ENCODE peak calls at places on chromosomes 13 and 19, in five cellular contexts. T, W, M, Q and G are unnamed samples.

GRCh38 chr19:44839272-44839671 is 6.8 kb upstream of the NECTIN2 start:
- DNase-seq in T (no peak), W (no peak), M (no peak), Q (no peak), G (no peak)

GRCh38 chr13:108561152-108561551 is 68.3 kb upstream of the MYO16 start:
- DNase-seq in T (no peak), W (no peak), M (no peak), Q (no peak), G (no peak)

GRCh38 chr13:113595131-113595530 is 10.6 kb downstream of the TFDP1 start:
- DNase-seq in T (no peak), W (no peak), M (no peak), Q (no peak), G (no peak)

GRCh38 chr19:48715681-48716171 is 3.8 kb downstream of the MAMSTR start:
- DNase-seq in T (no peak), W (no peak), M (no peak), Q (no peak), G (no peak)

GRCh38 chr13:46831588-46832194 is 34.7 kb upstream of the ESD start:
- DNase-seq in T (peak), W (peak), M (peak), Q (peak), G (peak)

GRCh38 chr13:44230736-44231135 is 142.9 kb upstream of the SERP2 start:
- DNase-seq in T (no peak), W (no peak), M (no peak), Q (no peak), G (no peak)

GRCh38 chr13:29301027-29301426 is 294.5 kb downstream of the SLC7A1 start:
- DNase-seq in T (no peak), W (no peak), M (no peak), Q (no peak), G (no peak)

GRCh38 chr19:29457413-29457812 is 68.4 kb upstream of the VSTM2B start:
- DNase-seq in T (no peak), W (no peak), M (no peak), Q (no peak), G (no peak)

GRCh38 chr19:42246143-42246868 is 3.9 kb upstream of the GSK3A start:
- DNase-seq in T (peak), W (no peak), M (no peak), Q (no peak), G (peak)

GRCh38 chr19:9848060-9848459 is 12.9 kb downstream of the PIN1 start:
- DNase-seq in T (no peak), W (no peak), M (no peak), Q (no peak), G (no peak)

GRCh38 chr19:13208131-13208963 is 58.1 kb downstream of the IER2 start:
- DNase-seq in T (peak), W (no peak), M (peak), Q (peak), G (peak)

GRCh38 chr13:40494513-40494912 is 171.9 kb downstream of the FOXO1 start:
- DNase-seq in T (no peak), W (no peak), M (no peak), Q (no peak), G (no peak)

GRCh38 chr19:30543243-30543945 is 171.2 kb downstream of the ZNF536 start:
- DNase-seq in T (no peak), W (no peak), M (no peak), Q (no peak), G (no peak)

GRCh38 chr19:17109962-17110598 is 34.5 kb downstream of the MYO9B start:
- DNase-seq in T (peak), W (no peak), M (no peak), Q (no peak), G (no peak)

GRCh38 chr19:35715981-35716734 is 1.6 kb upstream of the KMT2B start:
- DNase-seq in T (peak), W (no peak), M (peak), Q (no peak), G (peak)

GRCh38 chr13:114078501-114079451 is 53.6 kb downstream of the RASA3 start:
- DNase-seq in T (peak), W (no peak), M (no peak), Q (no peak), G (peak)

GRCh38 chr13:42392706-42393572 is 121.0 kb downstream of the AKAP11 start:
- DNase-seq in T (no peak), W (no peak), M (no peak), Q (no peak), G (peak)

GRCh38 chr19:13154241-13154778 is 4.1 kb downstream of the IER2 start:
- DNase-seq in T (peak), W (no peak), M (peak), Q (no peak), G (peak)

GRCh38 chr19:13968999-13969398 is 16.7 kb downstream of the DCAF15 start:
- DNase-seq in T (no peak), W (no peak), M (no peak), Q (no peak), G (no peak)

GRCh38 chr19:46413262-46414031 is at the start of gene CCDC8:
- DNase-seq in T (peak), W (peak), M (no peak), Q (peak), G (peak)